ENCODE peak calls at places on chromosome 19, in five cellular contexts. Z, K, N, I and P are unnamed samples.

GRCh38 chr19:49363265-49364082 is at the start of gene DKKL1:
- DNase-seq in N (peak), Z (peak), K (peak), I (peak), P (peak)

GRCh38 chr19:48274173-48274572 is 4.3 kb downstream of the ZNF114 start:
- DNase-seq in I (no peak), N (no peak), Z (no peak), K (no peak), P (no peak)

GRCh38 chr19:1131718-1132552 is 28.1 kb downstream of the GPX4 start:
- DNase-seq in Z (peak), I (peak), K (peak), N (no peak), P (peak)

GRCh38 chr19:34974631-34975030 is 10.6 kb upstream of the ZNF792 start:
- DNase-seq in N (no peak), K (no peak), Z (no peak), I (no peak), P (no peak)

GRCh38 chr19:50723069-50723468 is at the start of gene CLEC11A:
- DNase-seq in K (peak), I (no peak), Z (no peak), N (no peak), P (peak)

GRCh38 chr19:48907671-48908070 is 7.6 kb downstream of the NUCB1 start:
- DNase-seq in I (no peak), K (no peak), Z (no peak), N (no peak), P (no peak)

GRCh38 chr19:28633223-28634030 is 579.5 kb downstream of the UQCRFS1 start:
- DNase-seq in K (peak), N (peak), I (peak), Z (peak), P (no peak)

GRCh38 chr19:48819366-48819816 is 8.6 kb upstream of the BCAT2 start:
- DNase-seq in N (no peak), I (no peak), Z (no peak), K (peak), P (peak)

GRCh38 chr19:12093777-12094176 is 29.2 kb downstream of the ZNF844 start:
- DNase-seq in Z (no peak), K (no peak), I (no peak), N (no peak), P (no peak)

GRCh38 chr19:4439243-4439642 is 18.4 kb downstream of the UBXN6 start:
- DNase-seq in Z (no peak), K (no peak), N (no peak), I (no peak), P (no peak)

GRCh38 chr19:48470281-48470680 is 1.1 kb downstream of the CYTH2 start:
- DNase-seq in K (no peak), Z (no peak), N (no peak), I (no peak), P (no peak)

GRCh38 chr19:14492756-14493337 is 3.1 kb downstream of the GIPC1 start:
- DNase-seq in K (no peak), N (no peak), I (no peak), Z (no peak), P (no peak)